ENCODE peak calls at places on chromosomes 1 and 21, in seven cellular contexts. Q, M, V, Y, P, S and W are unnamed samples.

GRCh38 chr21:45341779-45342178 is 54.1 kb upstream of the POFUT2 start:
- DNase-seq in S (no peak), Y (peak), Q (no peak), M (no peak), V (no peak), P (no peak), W (no peak)

GRCh38 chr1:23548704-23549143 is 10.6 kb downstream of the ID3 start:
- DNase-seq in S (peak), Y (peak), V (no peak), Q (peak), M (no peak), P (no peak), W (no peak)

GRCh38 chr1:21742578-21742977 is 40.4 kb downstream of the USP48 start:
- DNase-seq in P (no peak), Q (peak), M (no peak), S (no peak), Y (no peak), V (no peak), W (no peak)

GRCh38 chr1:89609781-89610456 is 23.0 kb upstream of the LRRC8C start:
- DNase-seq in M (no peak), Y (no peak), S (peak), V (no peak), P (peak), Q (no peak), W (no peak)

GRCh38 chr1:39573736-39574624 is 2.6 kb downstream of the PABPC4 start:
- DNase-seq in S (no peak), P (no peak), Q (peak), Y (peak), V (no peak), M (no peak), W (no peak)

GRCh38 chr1:174788981-174789380 is 210.8 kb upstream of the CACYBP start:
- DNase-seq in Q (peak), S (no peak), P (no peak), Y (peak), V (peak), M (peak), W (no peak)

GRCh38 chr1:89702520-89703045 is 69.7 kb downstream of the LRRC8C start:
- DNase-seq in S (no peak), P (no peak), M (no peak), V (no peak), Q (no peak), Y (no peak), W (no peak)

GRCh38 chr21:36478207-36478701 is 1.7 kb downstream of the CLDN14 start:
- DNase-seq in S (no peak), Y (peak), Q (peak), P (no peak), M (peak), V (peak), W (no peak)

GRCh38 chr21:26528882-26529281 is 44.2 kb downstream of the CYYR1 start:
- DNase-seq in V (no peak), M (no peak), P (no peak), Y (no peak), Q (no peak), S (no peak), W (no peak)

GRCh38 chr1:219990782-219991510 is 55.4 kb downstream of the EPRS1 start:
- DNase-seq in M (no peak), Y (peak), V (no peak), S (no peak), P (no peak), Q (peak), W (no peak)

GRCh38 chr1:44405804-44406743 is 1.0 kb downstream of the RNF220 start:
- DNase-seq in S (no peak), M (peak), V (no peak), P (peak), Y (no peak), Q (peak), W (no peak)

GRCh38 chr1:1776672-1777393 is 1.4 kb downstream of the NADK start:
- DNase-seq in Q (no peak), M (no peak), Y (no peak), V (no peak), P (no peak), S (no peak), W (no peak)

GRCh38 chr1:168626326-168626725 is 49.9 kb downstream of the XCL1 start:
- DNase-seq in V (no peak), M (no peak), S (no peak), Q (no peak), P (no peak), Y (no peak), W (no peak)

GRCh38 chr1:222370911-222371717 is 176.8 kb downstream of the HHIPL2 start:
- DNase-seq in Q (peak), M (no peak), S (no peak), Y (peak), P (no peak), V (peak), W (no peak)

GRCh38 chr1:9359898-9360297 is 67.2 kb downstream of the SPSB1 start:
- DNase-seq in Y (no peak), P (no peak), Q (no peak), S (no peak), V (no peak), M (no peak), W (no peak)

GRCh38 chr1:196970182-196970581 is 7.2 kb upstream of the CFHR5 start:
- DNase-seq in P (no peak), M (no peak), S (no peak), Q (no peak), Y (no peak), V (no peak), W (no peak)

GRCh38 chr1:215543191-215543606 is 23.9 kb upstream of the KCTD3 start:
- DNase-seq in S (no peak), M (no peak), P (no peak), V (peak), Y (peak), Q (peak), W (no peak)

GRCh38 chr21:45117314-45117713 is 42.9 kb downstream of the ADARB1 start:
- DNase-seq in V (no peak), S (no peak), M (no peak), Y (no peak), P (no peak), Q (no peak), W (no peak)

GRCh38 chr1:59967141-59967697 is 40.6 kb upstream of the CYP2J2 start:
- DNase-seq in Q (peak), S (no peak), V (peak), Y (no peak), M (no peak), P (no peak), W (no peak)

GRCh38 chr1:80540149-80540548 is 1260.6 kb upstream of the ADGRL2 start:
- DNase-seq in Q (peak), S (no peak), M (no peak), V (no peak), P (no peak), Y (peak), W (no peak)

GRCh38 chr1:52444465-52444864 is 40.1 kb downstream of the PRPF38A start:
- DNase-seq in V (no peak), Q (peak), Y (no peak), P (no peak), S (no peak), M (no peak), W (no peak)

GRCh38 chr1:222654849-222655248 is 37.0 kb downstream of the MIA3 start:
- DNase-seq in P (peak), Q (no peak), S (no peak), V (no peak), M (peak), Y (peak), W (no peak)

GRCh38 chr1:20123696-20124450 is 4.5 kb upstream of the PLA2G2D start:
- DNase-seq in Q (no peak), P (no peak), M (no peak), Y (peak), V (no peak), S (no peak), W (no peak)

GRCh38 chr1:227245613-227246320 is 72.5 kb downstream of the CDC42BPA start:
- DNase-seq in Y (no peak), P (no peak), Q (no peak), M (no peak), V (no peak), S (no peak), W (no peak)

GRCh38 chr1:94395748-94396309 is 22.4 kb upstream of the ABCD3 start:
- DNase-seq in V (no peak), Y (no peak), M (no peak), P (no peak), Q (no peak), S (no peak), W (no peak)

GRCh38 chr1:224175615-224176014 is 7.4 kb upstream of the DEGS1 start:
- DNase-seq in Y (peak), S (peak), M (no peak), P (no peak), Q (peak), V (no peak), W (no peak)

GRCh38 chr21:45769239-45769758 is 125.8 kb downstream of the PCBP3 start:
- DNase-seq in Y (no peak), S (no peak), M (no peak), P (no peak), V (no peak), Q (no peak), W (no peak)

GRCh38 chr1:115790846-115791245 is 22.3 kb upstream of the CASQ2 start:
- DNase-seq in V (no peak), Q (no peak), P (no peak), S (no peak), M (no peak), Y (no peak), W (no peak)

GRCh38 chr1:10398278-10398733 is 558 bp upstream of the PGD start:
- DNase-seq in P (no peak), M (no peak), Q (no peak), Y (no peak), S (no peak), V (no peak), W (no peak)

GRCh38 chr21:25350056-25350455 is 257.2 kb downstream of the MRPL39 start:
- DNase-seq in Q (peak), Y (peak), P (no peak), V (no peak), S (no peak), M (no peak), W (no peak)

GRCh38 chr1:229128209-229128608 is 142.7 kb upstream of the RAB4A start:
- DNase-seq in S (no peak), Y (no peak), P (no peak), Q (no peak), V (no peak), M (no peak), W (no peak)

GRCh38 chr1:12478612-12478985 is 139.4 kb downstream of the DHRS3 start:
- DNase-seq in V (no peak), Q (no peak), S (peak), P (peak), Y (no peak), M (no peak), W (no peak)

GRCh38 chr1:31163866-31164265 is 75.8 kb downstream of the NKAIN1 start:
- DNase-seq in M (no peak), S (no peak), Q (no peak), P (no peak), V (no peak), Y (no peak), W (no peak)

GRCh38 chr1:5254131-5254725 is 599.8 kb downstream of the AJAP1 start:
- DNase-seq in Q (no peak), Y (no peak), M (no peak), S (peak), V (no peak), P (no peak), W (no peak)

GRCh38 chr1:162548170-162548569 is 13.4 kb upstream of the UAP1 start:
- DNase-seq in P (no peak), M (no peak), V (peak), Y (peak), Q (peak), S (peak), W (no peak)

GRCh38 chr1:17588048-17588781 is 48.7 kb downstream of the ARHGEF10L start:
- DNase-seq in Q (peak), V (no peak), Y (peak), P (no peak), M (no peak), S (no peak), W (no peak)

GRCh38 chr1:54887665-54888071 is 673 bp upstream of the DHCR24 start:
- DNase-seq in V (no peak), M (no peak), Y (peak), P (no peak), Q (peak), S (no peak), W (no peak)

GRCh38 chr1:70966018-70966638 is 81.5 kb downstream of the PTGER3 start:
- DNase-seq in P (no peak), Y (peak), S (no peak), Q (peak), V (no peak), M (no peak), W (no peak)

GRCh38 chr1:220918285-220918951 is 39.2 kb downstream of the HLX start:
- DNase-seq in Y (no peak), P (no peak), S (no peak), Q (no peak), V (no peak), M (no peak), W (no peak)

GRCh38 chr1:167542109-167543032 is 11.2 kb downstream of the CREG1 start:
- DNase-seq in M (no peak), P (no peak), Y (no peak), S (no peak), Q (no peak), V (no peak), W (no peak)
- H3K4me3 ChIP-seq in M (no peak), P (no peak), Y (no peak), S (no peak), Q (no peak), V (no peak), W (no peak)

GRCh38 chr1:206566976-206567375 is 45.3 kb downstream of the EIF2D start:
- DNase-seq in V (no peak), Y (no peak), P (no peak), S (no peak), Q (no peak), M (no peak), W (no peak)

GRCh38 chr1:206569548-206569947 is 42.7 kb downstream of the EIF2D start:
- DNase-seq in M (no peak), V (no peak), Y (no peak), S (no peak), P (no peak), Q (no peak), W (no peak)

GRCh38 chr1:206568256-206568655 is 44.0 kb downstream of the EIF2D start:
- DNase-seq in P (no peak), V (no peak), M (no peak), S (no peak), Q (no peak), Y (no peak), W (no peak)

GRCh38 chr1:206570529-206570928 is 41.7 kb downstream of the EIF2D start:
- DNase-seq in P (no peak), Q (no peak), V (no peak), Y (no peak), S (no peak), M (no peak), W (no peak)

GRCh38 chr1:206568779-206569352 is 43.4 kb downstream of the EIF2D start:
- DNase-seq in Q (no peak), V (no peak), S (no peak), M (no peak), P (no peak), Y (no peak), W (no peak)
- H3K4me3 ChIP-seq in Q (no peak), V (no peak), S (no peak), M (no peak), P (peak), Y (no peak), W (no peak)

GRCh38 chr1:3772715-3773571 is at the start of gene SMIM1:
- DNase-seq in M (no peak), P (peak), Y (no peak), V (no peak), S (peak), Q (no peak), W (no peak)

GRCh38 chr1:3774503-3775247 is 2.1 kb downstream of the SMIM1 start:
- DNase-seq in Y (peak), V (no peak), Q (no peak), S (no peak), M (no peak), P (no peak), W (no peak)

GRCh38 chr1:3775248-3775497 is 2.6 kb downstream of the SMIM1 start:
- DNase-seq in M (no peak), P (no peak), V (no peak), S (no peak), Q (no peak), Y (no peak), W (no peak)

GRCh38 chr1:3772027-3772714 is 378 bp upstream of the SMIM1 start:
- DNase-seq in Q (peak), M (peak), P (peak), V (peak), Y (peak), S (peak), W (peak)

DNA sequence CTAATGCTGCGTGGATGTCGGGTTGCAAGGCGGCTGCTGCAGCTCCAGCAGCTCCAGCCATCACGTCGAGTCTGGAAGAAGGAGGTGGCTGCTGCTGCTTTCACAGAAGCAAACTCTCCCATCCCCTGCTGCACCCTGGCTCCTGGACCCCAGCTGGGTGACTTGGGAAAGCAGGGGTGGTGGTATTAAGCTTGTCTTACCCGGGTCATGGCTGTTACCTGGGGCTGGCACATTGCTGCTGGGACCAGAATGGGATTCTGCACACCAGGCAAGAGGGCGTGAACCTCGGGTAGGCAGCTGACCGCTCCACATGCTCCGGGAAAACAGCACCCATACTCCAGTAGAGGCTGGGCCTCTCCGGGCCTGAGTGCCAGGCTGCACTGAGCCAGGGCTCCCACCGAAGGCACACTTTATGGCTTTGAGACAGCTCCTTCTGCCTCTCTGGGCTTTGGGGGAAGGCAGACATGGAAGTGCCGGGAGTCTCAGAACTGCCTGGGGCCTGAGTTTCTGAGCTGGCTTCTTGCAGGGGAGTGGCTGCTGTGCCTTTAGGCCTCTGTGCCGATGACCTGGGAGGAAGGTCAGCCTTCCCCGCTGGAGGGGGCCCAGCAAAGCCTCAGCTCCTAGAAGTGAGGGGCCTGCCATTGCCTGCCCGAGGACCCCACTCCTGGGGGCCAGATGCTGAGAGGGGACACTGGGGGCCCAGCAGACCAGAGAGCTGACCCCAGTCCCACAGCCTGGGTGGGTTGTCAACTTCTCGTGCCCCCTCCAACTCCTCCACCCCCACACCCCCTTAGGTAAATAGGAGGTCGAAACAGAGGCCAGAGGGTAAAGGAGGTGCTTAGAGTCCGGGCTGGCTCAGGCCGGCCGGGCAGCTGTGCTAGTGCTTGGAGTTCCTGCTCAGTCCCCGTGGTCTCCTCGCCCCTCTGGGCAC is 1.3 kb downstream of the SMIM1 start:
- DNase-seq in V (no peak), M (no peak), Q (no peak), P (no peak), Y (no peak), S (peak), W (no peak)
- H3K4me3 ChIP-seq in V (no peak), M (no peak), Q (no peak), P (no peak), Y (no peak), S (no peak), W (no peak)

DNA sequence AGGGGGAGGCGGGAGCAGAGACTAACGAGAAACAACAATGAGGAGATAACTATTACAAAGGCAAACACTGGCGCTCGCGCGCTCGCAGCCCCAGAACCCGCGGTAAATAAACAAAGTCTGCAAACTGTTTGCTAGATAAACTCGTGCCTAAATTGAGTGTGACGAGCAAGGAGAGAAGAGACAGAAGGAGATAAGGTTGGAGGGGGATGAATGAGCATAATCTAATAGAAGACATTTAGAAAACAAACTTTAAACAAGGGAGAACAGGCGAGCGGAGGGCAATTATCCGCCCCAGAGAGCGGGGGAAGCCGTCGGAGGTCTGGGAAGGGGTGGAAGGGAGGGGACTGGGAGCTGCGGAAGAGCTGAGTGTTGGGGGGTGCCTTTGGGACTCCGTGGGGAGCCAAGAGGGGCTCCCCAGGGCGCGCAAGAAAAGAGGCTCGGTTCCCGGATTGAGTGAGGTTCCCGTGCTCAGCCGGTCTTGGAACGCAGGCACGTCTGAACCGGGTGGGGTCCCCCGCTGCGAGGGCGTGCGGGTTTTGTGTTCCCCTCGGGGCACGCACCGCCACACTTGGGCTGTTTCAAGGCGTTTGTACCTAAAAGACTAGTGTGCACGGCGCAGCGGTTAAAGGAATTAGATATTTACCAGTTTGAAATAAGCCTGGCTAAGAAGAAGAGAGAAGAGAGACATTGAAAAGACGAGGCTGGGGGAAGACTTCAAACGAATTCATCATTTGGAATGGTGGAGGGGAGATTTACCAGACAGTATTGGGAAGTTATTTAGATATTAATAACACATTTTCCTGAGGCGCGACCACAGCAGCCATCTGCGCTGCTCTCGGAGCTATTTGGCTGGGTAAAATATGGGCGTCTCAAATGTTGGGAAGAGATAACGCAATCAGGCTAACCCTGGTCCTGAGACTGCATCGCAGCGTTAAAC is 10.6 kb downstream of the PAX7 start:
- DNase-seq in Q (no peak), V (no peak), Y (no peak), P (no peak), M (no peak), S (no peak), W (no peak)
- H3K4me3 ChIP-seq in Q (no peak), V (no peak), Y (no peak), P (no peak), M (no peak), S (no peak), W (no peak)

DNA sequence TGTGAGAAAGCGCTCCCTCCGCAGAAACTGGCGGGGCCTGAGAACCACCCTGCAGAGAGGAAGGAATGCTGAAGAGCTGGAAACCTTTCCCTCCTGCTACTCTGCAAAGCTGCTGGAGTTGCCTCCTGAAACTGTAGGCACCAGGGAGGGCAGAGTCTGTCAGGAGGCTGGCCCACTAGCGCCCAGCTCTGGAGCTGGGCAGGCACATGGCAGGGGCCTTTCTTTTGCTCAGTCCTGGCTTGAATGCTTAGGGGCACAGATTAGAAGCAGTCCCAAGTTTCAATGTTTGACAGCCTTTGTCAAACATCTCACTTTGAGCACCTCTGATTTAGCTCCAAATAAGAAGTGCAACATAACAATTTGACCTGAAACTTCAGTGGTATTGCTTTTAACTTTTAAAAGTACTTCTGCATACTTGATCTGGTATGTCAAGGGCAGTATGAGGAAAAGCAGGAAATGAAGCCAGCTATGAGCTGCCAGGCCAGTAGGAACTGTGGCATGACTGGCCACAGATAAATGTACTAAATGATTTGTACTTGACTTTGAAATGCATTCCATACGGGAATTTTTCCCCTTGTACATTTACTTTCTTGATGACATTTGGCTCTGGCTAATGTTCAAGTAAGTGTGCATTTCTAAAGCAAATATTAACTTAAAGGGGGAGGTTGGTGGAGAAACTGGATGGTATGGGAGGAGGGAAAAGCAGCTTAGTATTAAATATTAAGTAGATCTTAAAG is 7.2 kb downstream of the C1orf116 start:
- DNase-seq in Q (peak), P (no peak), S (no peak), V (no peak), M (no peak), Y (peak), W (no peak)
- H3K4me3 ChIP-seq in Q (no peak), P (peak), S (no peak), V (no peak), M (no peak), Y (no peak), W (no peak)